ENCODE peak calls at places on chromosomes 4 and X, in four cellular contexts. M is IMR-90, A is A549, V is GM12878. X is an unnamed sample.

GRCh38 chr4:103137446-103137827 is 37.8 kb upstream of the BDH2 start:
- DNase-seq in M (peak), A (no peak), V (no peak), X (no peak)

GRCh38 chr4:158812543-158812942 is 43.7 kb downstream of the FNIP2 start:
- DNase-seq in V (no peak), M (no peak), A (no peak), X (no peak)

GRCh38 chr4:153222790-153223417 is 18.7 kb downstream of the TRIM2 start:
- DNase-seq in V (no peak), A (no peak), M (peak), X (peak)

GRCh38 chr4:72136429-72136828 is 104.6 kb downstream of the NPFFR2 start:
- DNase-seq in M (no peak), A (no peak), V (no peak), X (no peak)

GRCh38 chrX:119756926-119757635 is 1.3 kb upstream of the SOWAHD start:
- DNase-seq in V (no peak), A (no peak), M (no peak), X (no peak)

GRCh38 chr4:122129061-122129460 is 23.1 kb upstream of the BLTP1 start:
- DNase-seq in V (no peak), M (no peak), A (no peak), X (no peak)

GRCh38 chr4:110270492-110271197 is 72.2 kb upstream of the ELOVL6 start:
- DNase-seq in A (no peak), V (no peak), M (peak), X (no peak)

GRCh38 chrX:118560380-118560932 is 64.8 kb downstream of the DOCK11 start:
- DNase-seq in M (no peak), V (no peak), A (no peak), X (no peak)

GRCh38 chrX:101362757-101363156 is 14.2 kb upstream of the TIMM8A start:
- DNase-seq in M (no peak), A (no peak), V (no peak), X (no peak)

GRCh38 chr4:30434656-30435055 is 285.5 kb upstream of the PCDH7 start:
- DNase-seq in M (no peak), V (no peak), A (no peak), X (no peak)

GRCh38 chr4:29081230-29081955 is 1638.8 kb upstream of the PCDH7 start:
- DNase-seq in A (no peak), M (peak), V (no peak), X (no peak)

GRCh38 chrX:19514791-19515614 is at the start of gene MAP3K15:
- DNase-seq in M (no peak), V (no peak), A (peak), X (peak)

GRCh38 chrX:104136241-104137019 is 20.4 kb downstream of the SLC25A53 start:
- DNase-seq in M (peak), A (peak), V (peak), X (peak)

GRCh38 chrX:118974088-118974907 is at the start of gene LONRF3:
- DNase-seq in V (no peak), M (peak), A (peak), X (no peak)

GRCh38 chr4:142408003-142408441 is 438.1 kb downstream of the INPP4B start:
- DNase-seq in A (peak), M (no peak), V (no peak), X (no peak)

GRCh38 chrX:16873106-16873505 is 2.9 kb upstream of the RBBP7 start:
- DNase-seq in A (no peak), M (no peak), V (no peak), X (no peak)

GRCh38 chrX:11533211-11533651 is 132.5 kb downstream of the ARHGAP6 start:
- DNase-seq in M (peak), V (peak), A (peak), X (peak)

GRCh38 chrX:13741695-13742094 is 7.1 kb downstream of the OFD1 start:
- DNase-seq in A (no peak), V (no peak), M (no peak), X (no peak)

GRCh38 chr4:103498161-103499070 is 221.4 kb downstream of the TACR3 start:
- DNase-seq in M (peak), A (no peak), V (peak), X (no peak)

GRCh38 chr4:181108237-181108636 is 1135.0 kb upstream of the TENM3 start:
- DNase-seq in M (no peak), A (no peak), V (no peak), X (no peak)

GRCh38 chr4:138835833-138836521 is 179.6 kb upstream of the NOCT start:
- DNase-seq in A (no peak), M (peak), V (no peak), X (no peak)

GRCh38 chr4:31085736-31086135 is 365.6 kb downstream of the PCDH7 start:
- DNase-seq in V (no peak), A (no peak), M (no peak), X (no peak)

GRCh38 chrX:68710870-68711576 is 63.6 kb downstream of the STARD8 start:
- DNase-seq in A (peak), V (no peak), M (peak), X (peak)

GRCh38 chrX:132651411-132652086 is 162.7 kb upstream of the MBNL3 start:
- DNase-seq in V (no peak), A (no peak), M (peak), X (peak)

GRCh38 chrX:103446665-103447302 is 70.4 kb downstream of the BEX3 start:
- DNase-seq in M (peak), A (no peak), V (no peak), X (no peak)

GRCh38 chrX:118727686-118728339 is 407 bp downstream of the IL13RA1 start:
- DNase-seq in A (no peak), V (no peak), M (peak), X (no peak)

GRCh38 chrX:22629105-22629725 is 356.5 kb downstream of the CBLL2 start:
- DNase-seq in V (no peak), A (no peak), M (peak), X (no peak)
- TF ChIP-seq BHLHE40 in V (no peak), A (no peak), M (no peak), X (no peak)

DNA sequence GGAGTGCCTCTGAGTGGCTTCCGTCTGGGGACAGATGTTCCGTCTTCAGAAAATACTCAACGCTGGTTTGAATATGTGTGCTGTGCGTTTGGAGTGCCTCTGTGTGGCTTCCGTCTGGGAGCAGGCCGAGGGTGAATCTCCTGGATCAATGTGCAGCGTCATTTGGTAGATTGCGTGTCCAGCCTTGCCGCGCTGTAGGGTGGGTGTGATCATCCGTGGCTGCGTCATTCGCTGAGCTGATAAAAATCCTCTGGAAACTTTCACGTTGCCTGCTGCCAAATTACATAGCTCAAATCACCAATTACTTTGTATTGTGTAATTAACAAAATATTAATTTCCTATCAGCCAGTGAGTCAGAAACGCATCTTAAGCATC is 12.1 kb downstream of the UVSSA start:
- DNase-seq in M (no peak), A (no peak), V (no peak), X (no peak)
- TF ChIP-seq BHLHE40 in M (no peak), A (no peak), V (no peak), X (no peak)

DNA sequence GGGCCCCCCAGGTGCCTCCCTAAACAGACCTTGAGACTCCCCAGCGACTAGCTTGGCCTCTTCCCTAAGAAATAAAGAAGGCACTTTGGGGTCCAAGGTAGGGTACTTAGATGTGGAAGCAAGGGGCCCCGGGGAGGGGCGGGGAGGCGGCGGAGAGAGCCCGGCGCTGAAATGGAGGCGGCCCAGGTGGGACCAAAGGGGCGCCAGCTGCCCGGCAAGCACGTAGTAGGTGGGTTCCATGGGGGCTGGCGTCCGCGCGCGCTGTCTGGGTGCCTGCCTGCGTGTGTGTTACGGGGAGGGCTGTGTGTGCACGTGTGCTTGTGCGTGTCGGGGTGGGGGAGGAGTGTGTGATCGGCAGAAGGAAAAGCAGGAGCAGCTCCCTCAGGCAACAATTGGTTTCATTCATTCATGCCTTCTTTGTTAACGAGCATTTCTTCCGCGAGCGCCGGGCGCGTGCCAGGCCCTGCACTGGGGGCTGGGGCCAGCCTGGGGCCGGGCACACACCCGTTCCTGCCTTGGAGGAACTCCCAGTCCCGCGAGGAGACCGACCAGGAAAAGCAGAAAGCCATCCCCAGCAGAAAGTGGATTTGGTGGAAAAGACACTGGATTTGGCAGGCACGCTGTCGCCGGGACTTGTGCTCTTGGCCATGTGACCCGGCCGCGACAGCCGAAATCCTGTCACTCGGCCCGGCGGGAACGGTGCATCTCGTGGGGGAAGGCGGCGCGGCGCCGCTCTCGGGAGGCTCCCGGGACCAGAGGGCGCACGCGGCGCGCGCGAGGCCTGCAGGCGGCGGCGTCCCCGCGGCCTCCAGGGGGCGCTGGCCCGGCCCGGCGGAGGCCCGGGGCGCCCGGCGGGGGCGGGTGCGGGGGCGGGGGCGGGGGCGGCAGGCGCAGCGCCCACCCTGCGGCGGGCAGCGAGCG is 3.3 kb upstream of the DUSP9 start:
- DNase-seq in V (no peak), M (no peak), A (peak), X (peak)
- TF ChIP-seq BHLHE40 in V (no peak), M (no peak), A (no peak), X (no peak)

GRCh38 chrX:136691028-136691809 is 43.3 kb downstream of the CD40LG start:
- DNase-seq in V (no peak), A (no peak), M (peak), X (no peak)
- TF ChIP-seq BHLHE40 in V (peak), A (no peak), M (no peak), X (no peak)

GRCh38 chrX:39645059-39645895 is 452.5 kb downstream of the BCOR start:
- DNase-seq in M (peak), A (no peak), V (no peak), X (no peak)
- TF ChIP-seq BHLHE40 in M (no peak), A (no peak), V (no peak), X (no peak)

GRCh38 chr4:3487861-3488260 is 24.8 kb downstream of the DOK7 start:
- DNase-seq in M (no peak), A (no peak), V (no peak), X (no peak)
- TF ChIP-seq BHLHE40 in M (no peak), A (no peak), V (no peak), X (no peak)

GRCh38 chr4:169200361-169201030 is 70.3 kb downstream of the SH3RF1 start:
- DNase-seq in A (no peak), M (no peak), V (no peak), X (no peak)

GRCh38 chr4:169202878-169203277 is 67.9 kb downstream of the SH3RF1 start:
- DNase-seq in A (no peak), V (no peak), M (no peak), X (no peak)

GRCh38 chr4:169203891-169204290 is 66.9 kb downstream of the SH3RF1 start:
- DNase-seq in A (no peak), V (no peak), M (no peak), X (no peak)

GRCh38 chr4:169201144-169202124 is 69.3 kb downstream of the SH3RF1 start:
- DNase-seq in V (no peak), A (no peak), M (no peak), X (no peak)

DNA sequence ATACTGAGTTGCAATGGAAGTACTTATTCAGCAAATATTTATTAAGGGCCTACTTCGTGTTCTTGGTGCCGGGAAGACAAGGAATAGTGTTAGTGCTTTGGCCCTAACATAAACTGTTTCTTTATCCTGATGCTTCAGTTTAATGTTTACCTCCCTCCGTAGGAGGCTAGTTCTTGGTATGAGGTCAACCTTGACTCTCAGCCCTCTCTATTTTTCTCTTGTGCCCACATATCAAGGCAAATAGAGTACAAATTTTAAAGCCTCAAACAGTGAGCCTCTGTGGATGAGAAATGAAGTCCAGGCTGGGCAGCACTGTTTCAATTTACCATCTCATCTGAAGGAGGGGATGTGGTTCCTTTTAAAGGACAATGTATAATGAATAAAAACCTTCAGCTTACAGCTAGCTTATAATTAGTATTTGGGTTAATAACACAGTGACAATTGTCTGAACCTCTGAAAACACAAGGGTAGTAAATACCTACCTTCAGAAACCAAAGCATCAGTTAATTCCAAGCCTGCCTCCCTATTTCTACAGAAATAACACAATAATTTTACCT is 68.5 kb downstream of the SH3RF1 start:
- DNase-seq in A (no peak), M (no peak), V (no peak), X (no peak)
- TF ChIP-seq BHLHE40 in A (no peak), M (no peak), V (no peak), X (no peak)

DNA sequence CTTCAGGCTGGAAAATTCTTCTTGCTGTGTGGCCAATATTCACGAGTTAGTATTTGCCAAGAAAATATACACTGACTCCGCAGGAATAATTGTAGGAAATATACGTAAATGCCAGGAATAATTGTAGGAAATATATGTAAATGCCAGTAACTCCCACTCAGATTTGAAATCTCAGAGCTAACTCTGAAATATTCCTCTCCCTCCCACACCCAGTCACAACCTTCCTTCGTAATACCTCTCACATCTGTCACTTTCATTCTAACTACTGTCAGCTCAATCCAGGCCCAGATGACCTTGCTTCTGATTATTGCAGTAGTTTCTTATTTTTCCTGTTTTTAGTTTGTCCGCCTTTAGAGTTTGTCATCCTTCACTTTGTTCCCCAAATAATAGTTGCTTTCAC is 73.6 kb downstream of the WDR19 start:
- DNase-seq in V (no peak), A (no peak), M (no peak), X (no peak)
- TF ChIP-seq BHLHE40 in V (no peak), A (no peak), M (no peak), X (no peak)

DNA sequence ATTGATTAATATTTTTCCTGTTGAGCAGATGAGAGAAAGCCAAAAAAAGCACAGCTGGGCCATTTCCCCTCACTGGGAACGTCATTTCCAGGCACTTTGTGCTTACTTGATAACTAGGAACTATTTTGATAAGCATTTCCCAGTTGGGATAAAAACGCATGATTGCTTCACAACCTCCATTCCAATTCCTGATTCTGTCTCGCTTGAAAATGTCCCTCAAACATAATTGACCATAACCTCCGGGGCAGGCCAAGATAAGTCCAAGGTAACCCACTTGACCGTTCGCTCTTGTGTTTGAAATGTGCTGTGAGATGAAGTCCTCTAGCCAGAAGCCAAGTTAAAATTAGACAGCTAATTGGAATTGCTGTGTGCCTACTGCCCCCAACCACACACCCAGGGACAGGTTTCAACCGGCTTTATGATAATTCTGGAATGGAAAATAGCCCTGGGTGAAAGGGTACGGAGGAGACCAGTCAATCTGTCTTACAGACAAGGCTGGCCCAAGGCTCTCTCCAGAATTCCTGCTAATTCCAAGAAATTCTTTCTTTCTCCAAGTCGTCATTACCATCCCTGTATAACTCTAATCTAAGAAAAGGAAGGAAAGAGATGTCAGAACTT is 137.1 kb downstream of the MID1 start:
- DNase-seq in M (no peak), A (no peak), V (no peak), X (no peak)
- TF ChIP-seq BHLHE40 in M (no peak), A (no peak), V (no peak), X (no peak)

X was measured in HEK293T.